ENCODE peak calls at places on chromosomes 6 and 20, in five cellular contexts. J, X, L, O and E are unnamed samples.

GRCh38 chr6:80622641-80623040 is 516.2 kb downstream of the BCKDHB start:
- DNase-seq in O (no peak), L (peak), J (peak), X (no peak), E (peak)

GRCh38 chr20:8757146-8757545 is 311.7 kb upstream of the PLCB4 start:
- DNase-seq in X (no peak), J (peak), O (peak), L (no peak), E (no peak)

GRCh38 chr6:166490671-166491500 is 95.6 kb downstream of the RAMACL start:
- DNase-seq in O (peak), J (no peak), X (no peak), L (no peak), E (peak)

GRCh38 chr6:142697912-142698311 is 247.1 kb downstream of the HIVEP2 start:
- DNase-seq in J (no peak), O (no peak), L (no peak), X (no peak), E (no peak)

GRCh38 chr20:58628491-58629212 is 22.4 kb upstream of the STX16 start:
- DNase-seq in X (no peak), J (no peak), O (no peak), L (no peak), E (no peak)

GRCh38 chr6:84066536-84066935 is 33.0 kb downstream of the MRAP2 start:
- DNase-seq in L (peak), J (no peak), X (no peak), O (no peak), E (peak)

GRCh38 chr6:126804255-126805064 is 314.0 kb upstream of the RSPO3 start:
- DNase-seq in L (peak), O (peak), X (peak), J (peak), E (peak)

GRCh38 chr20:46375771-46376170 is 30.6 kb downstream of the ELMO2 start:
- DNase-seq in L (peak), J (peak), O (peak), X (no peak), E (peak)

GRCh38 chr6:170100046-170100445 is 190.8 kb downstream of the DLL1 start:
- DNase-seq in J (no peak), L (no peak), O (no peak), X (no peak), E (no peak)

GRCh38 chr20:37807491-37807890 is 95.4 kb upstream of the VSTM2L start:
- DNase-seq in L (no peak), O (no peak), J (no peak), X (no peak), E (no peak)

DNA sequence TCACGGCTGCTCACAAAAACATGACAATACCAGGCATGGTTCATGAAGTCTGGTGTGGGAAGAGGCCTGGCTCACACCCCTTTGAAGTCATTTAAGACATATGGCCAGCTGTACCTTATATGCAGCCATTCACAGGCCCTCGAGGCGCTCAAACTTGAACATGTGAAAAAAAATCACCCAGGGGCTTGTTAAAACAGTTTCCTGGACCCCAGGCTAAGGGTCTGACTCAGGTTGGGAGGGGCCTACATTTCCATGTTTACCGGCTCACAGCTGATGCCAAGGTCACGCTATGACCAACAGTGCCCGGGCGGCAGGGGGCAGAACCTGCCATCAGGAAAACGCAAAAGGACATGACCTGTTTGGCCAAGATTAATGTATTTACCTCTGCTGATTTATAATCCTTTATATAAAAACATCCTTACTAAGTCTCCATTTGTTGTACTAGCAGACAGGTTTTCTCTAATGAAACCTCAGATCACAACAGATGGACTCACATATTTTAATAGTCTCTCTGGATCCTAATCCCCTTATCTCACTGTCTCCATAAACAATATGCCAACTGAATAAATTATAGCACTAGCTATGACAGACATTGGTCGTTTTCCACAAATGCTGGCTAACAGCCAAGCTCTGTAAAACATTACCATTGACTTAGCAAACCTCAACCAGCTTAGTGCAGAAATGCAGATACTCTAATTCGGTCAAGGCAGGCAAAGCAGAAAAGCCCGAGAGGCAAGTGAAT is 19.9 kb downstream of the EZR start:
- DNase-seq in O (peak), L (no peak), J (peak), X (no peak), E (peak)
- H3K4me3 ChIP-seq in O (no peak), L (no peak), J (no peak), X (no peak), E (no peak)

GRCh38 chr20:18032977-18033892 is 24.5 kb downstream of the OVOL2 start:
- DNase-seq in J (peak), O (no peak), L (peak), X (no peak), E (no peak)
- TF ChIP-seq CTCF in J (peak), O (no peak), L (no peak), X (peak), E (no peak)

GRCh38 chr20:42714298-42715141 is 475.2 kb downstream of the PTPRT start:
- DNase-seq in J (no peak), L (no peak), X (no peak), O (no peak), E (no peak)
- H3K4me3 ChIP-seq in J (no peak), L (no peak), X (no peak), O (no peak), E (no peak)

DNA sequence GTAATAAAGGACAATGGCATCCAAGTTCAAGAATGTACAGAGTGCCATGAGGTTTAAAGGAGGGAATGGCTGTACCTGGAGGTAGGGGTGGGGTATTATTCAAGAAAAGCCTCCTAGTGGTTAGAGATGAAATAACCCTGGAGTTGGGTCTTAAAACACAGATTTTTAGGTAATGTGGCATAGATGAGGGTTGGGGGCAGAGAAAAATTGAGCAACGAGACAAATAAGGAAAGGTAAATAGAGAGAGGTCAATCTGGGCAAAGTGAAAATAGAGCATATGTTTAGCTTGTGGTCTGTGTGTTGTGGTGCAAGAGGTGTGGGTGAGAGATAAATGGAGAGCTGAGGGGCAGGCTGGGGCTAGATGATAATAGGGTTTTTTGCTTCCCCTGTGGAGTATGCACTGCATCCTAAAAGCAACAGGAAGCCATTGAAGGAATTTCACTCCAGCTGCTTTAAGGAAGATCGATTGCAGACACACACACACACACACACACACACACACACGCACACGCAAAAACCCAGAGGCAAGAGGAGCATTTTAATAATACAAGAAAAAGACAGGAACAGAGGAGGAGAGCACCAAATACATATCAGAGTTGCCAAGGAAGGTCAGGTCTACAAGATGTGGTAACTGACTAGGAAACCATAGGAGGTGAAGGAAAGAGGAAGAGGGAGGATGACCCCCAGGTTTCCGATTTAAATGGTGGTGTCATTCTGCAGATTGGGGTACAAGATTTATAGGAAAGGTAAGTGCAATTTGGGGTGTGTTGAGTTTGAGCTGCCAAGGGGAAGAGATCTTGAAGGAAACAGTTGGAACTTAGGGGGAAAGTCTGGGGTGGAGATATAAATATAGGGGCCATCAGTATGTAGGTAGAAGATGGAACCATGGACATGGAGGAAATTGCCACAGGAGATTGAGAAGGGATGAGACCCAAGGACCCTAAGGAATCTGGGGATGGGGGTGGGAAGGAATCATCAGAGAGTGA is 31.3 kb upstream of the ADGRF1 start:
- DNase-seq in O (no peak), X (no peak), J (peak), L (no peak), E (no peak)
- TF ChIP-seq CTCF in O (peak), X (peak), J (peak), L (peak), E (peak)

GRCh38 chr6:150420428-150420827 is 51.6 kb downstream of the IYD start:
- DNase-seq in O (no peak), L (no peak), J (no peak), X (no peak), E (no peak)

GRCh38 chr6:150417247-150417646 is 48.4 kb downstream of the IYD start:
- DNase-seq in X (no peak), J (no peak), L (no peak), O (no peak), E (no peak)

GRCh38 chr6:150417899-150418824 is 49.4 kb downstream of the IYD start:
- DNase-seq in L (peak), J (peak), X (peak), O (peak), E (peak)

GRCh38 chr6:150420926-150421325 is 52.1 kb downstream of the IYD start:
- DNase-seq in L (no peak), J (no peak), X (no peak), O (no peak), E (no peak)

DNA sequence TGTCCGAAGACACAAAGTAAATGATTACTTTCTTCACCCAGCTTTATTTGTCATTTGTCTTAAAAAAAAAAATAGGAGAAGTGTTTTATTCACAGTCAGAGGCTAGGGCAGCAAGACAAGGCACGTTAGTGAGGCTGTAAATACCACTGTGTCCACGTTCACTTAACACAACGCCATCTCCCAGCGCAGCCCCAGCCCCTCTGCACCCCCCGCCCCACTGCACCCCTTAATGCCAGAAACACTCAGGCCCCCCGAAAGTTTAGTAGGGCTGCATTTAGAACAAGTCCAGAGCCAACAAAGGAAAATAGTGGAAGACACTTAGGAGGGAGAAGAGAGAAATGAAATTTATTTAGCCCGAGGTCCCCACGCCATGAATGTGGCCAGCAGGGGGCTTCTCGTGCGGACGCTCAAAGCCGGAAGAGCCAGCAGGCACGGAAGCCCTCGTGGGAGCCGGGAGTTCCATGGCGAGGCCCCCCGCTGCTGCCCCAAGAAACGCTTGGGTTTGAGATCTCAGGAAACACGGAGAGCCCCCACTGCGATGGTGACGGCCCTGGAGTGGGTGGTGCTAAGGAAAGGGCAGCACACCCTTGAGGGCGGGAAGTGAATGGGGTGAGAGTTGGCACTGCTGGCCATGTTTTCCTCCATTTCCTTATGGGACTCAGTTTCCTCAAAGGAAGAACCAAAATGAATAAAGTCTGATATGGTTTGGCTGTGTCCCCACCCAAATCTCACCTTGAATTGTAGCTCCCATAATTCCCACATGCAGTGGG is 50.2 kb downstream of the IYD start:
- DNase-seq in X (peak), J (peak), O (peak), L (peak), E (peak)
- H3K4me3 ChIP-seq in X (peak), J (peak), O (peak), L (peak), E (peak)

GRCh38 chr6:121917834-121918559 is 481.5 kb upstream of the HSF2 start:
- DNase-seq in O (peak), X (no peak), J (no peak), L (peak), E (peak)

GRCh38 chr6:121920616-121921015 is 478.8 kb upstream of the HSF2 start:
- DNase-seq in L (no peak), X (no peak), J (no peak), O (no peak), E (no peak)

GRCh38 chr6:121912905-121913304 is 477.5 kb downstream of the GJA1 start:
- DNase-seq in J (no peak), L (no peak), X (no peak), O (peak), E (no peak)

DNA sequence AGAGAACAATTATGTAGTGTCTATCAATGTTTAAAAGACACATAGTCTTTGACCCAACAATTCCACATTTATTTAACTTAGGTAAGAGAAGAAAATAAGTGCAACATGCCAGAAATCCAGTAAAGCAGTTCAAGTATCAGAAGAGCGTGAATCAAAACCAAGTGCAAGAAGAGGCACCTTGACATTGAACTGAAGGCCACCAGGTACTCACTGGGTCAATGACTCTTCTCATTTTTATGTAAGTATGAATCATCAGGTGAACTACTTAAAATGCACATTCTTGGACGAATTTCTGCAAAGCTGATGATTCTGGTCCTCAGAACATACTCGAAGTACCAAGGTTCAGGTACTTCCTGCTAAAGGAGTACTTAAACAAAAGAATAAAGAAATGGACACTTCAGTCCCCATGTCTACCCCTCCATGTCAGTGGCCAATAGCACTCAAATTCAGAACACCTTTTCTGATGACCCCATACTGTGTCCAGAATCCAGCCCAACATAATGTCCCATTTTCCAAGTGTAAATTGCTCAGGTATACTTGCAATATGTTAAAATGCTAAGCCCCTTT is 481.9 kb downstream of the GJA1 start:
- DNase-seq in L (no peak), J (no peak), X (no peak), O (no peak), E (no peak)
- TF ChIP-seq CTCF in L (no peak), J (no peak), X (no peak), O (no peak), E (no peak)

GRCh38 chr6:15509335-15509933 is 153.4 kb downstream of the DTNBP1 start:
- DNase-seq in J (no peak), L (no peak), O (no peak), X (no peak), E (no peak)

GRCh38 chr6:15511248-15512125 is 151.3 kb downstream of the DTNBP1 start:
- DNase-seq in J (no peak), O (no peak), L (peak), X (no peak), E (no peak)

GRCh38 chr6:15512126-15512525 is 150.7 kb downstream of the DTNBP1 start:
- DNase-seq in X (peak), J (peak), L (no peak), O (peak), E (no peak)

GRCh38 chr6:15510121-15510520 is 152.7 kb downstream of the DTNBP1 start:
- DNase-seq in X (no peak), J (no peak), O (no peak), L (no peak), E (no peak)

GRCh38 chr6:15510536-15511247 is 152.1 kb downstream of the DTNBP1 start:
- DNase-seq in J (no peak), O (peak), L (no peak), X (no peak), E (no peak)
- H3K4me3 ChIP-seq in J (no peak), O (no peak), L (no peak), X (no peak), E (no peak)

DNA sequence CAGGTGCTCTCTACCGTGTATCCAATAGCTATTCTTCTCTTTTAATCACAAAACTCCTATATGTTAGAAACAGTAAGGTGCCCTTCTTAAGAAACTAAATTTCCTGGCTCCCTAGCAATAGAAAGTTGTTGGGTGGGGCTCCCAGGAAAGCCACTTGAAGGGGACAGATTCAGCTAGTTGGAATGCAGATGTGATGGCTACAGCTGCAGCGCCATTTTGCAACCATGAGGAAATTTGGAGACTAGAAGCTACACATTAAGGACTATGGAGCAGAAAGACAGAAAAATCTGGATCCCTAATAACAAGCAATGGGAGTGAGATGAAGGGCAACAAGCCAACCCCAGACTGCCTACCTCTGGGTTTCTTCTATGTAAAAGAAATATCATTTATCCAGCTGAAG is 108.8 kb upstream of the AFDN start:
- DNase-seq in L (no peak), O (no peak), J (no peak), X (no peak), E (no peak)
- TF ChIP-seq CTCF in L (no peak), O (no peak), J (no peak), X (no peak), E (no peak)

DNA sequence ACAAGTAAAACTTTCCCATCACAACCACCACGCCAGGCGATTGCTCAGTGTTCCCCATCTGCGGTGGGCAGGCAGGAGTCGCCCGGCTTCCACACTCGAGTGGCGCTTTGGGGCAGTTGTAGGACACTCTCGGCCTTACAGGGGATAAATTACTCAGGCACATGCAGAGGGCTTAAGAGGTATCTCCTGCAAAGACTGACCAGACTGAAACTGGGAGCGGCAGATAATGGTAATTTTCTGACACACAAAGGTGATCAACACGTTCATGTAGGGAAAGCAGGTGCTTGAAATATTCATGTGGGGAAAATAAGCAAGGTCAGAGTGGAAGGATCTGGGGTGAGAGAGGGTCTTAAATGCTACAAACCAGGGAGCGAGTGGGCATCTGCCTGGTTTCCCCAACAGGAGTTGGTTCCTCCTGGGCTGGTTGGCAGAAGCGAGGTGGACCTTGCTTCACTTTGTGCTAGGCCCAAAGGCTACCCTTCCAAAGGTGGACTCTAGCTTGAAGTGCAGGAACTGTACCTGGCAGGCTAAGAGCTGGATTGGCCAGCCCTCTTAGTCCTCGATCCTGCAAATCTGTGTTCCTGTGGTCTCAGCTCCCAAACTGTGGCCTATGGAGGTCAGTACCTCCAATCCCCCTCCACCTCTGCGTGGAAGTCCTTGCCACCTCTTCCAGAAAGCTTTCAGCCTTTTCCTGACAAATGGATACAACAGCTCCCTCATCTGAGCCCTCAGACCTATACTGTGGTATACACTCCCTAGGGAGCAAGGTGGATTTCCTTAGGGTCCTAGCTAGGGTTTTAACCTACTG is 16.7 kb downstream of the PLAGL2 start:
- DNase-seq in L (no peak), J (no peak), O (peak), X (peak), E (no peak)
- H3K4me3 ChIP-seq in L (no peak), J (peak), O (peak), X (peak), E (no peak)